ENCODE peak calls at places on chromosome 5, in four cellular contexts. U, Z, W and K are unnamed samples.

GRCh38 chr5:178502401-178503100 is 87.6 kb downstream of the COL23A1 start:
- DNase-seq in W (no peak), U (no peak), Z (no peak), K (no peak)

GRCh38 chr5:58849995-58850667 is 267.3 kb downstream of the RAB3C start:
- DNase-seq in U (peak), W (no peak), Z (peak), K (peak)

GRCh38 chr5:35230043-35230611 is at the start of gene PRLR:
- DNase-seq in W (no peak), U (peak), Z (no peak), K (no peak)

GRCh38 chr5:69364414-69364813 is 4.9 kb downstream of the AK6 start:
- DNase-seq in U (peak), W (peak), Z (peak), K (no peak)

GRCh38 chr5:155728857-155729683 is 597.9 kb upstream of the SGCD start:
- DNase-seq in Z (no peak), U (no peak), W (no peak), K (no peak)

GRCh38 chr5:17395516-17395915 is 102.5 kb upstream of the TAF11L2 start:
- DNase-seq in U (no peak), W (no peak), Z (no peak), K (no peak)

GRCh38 chr5:17910318-17910717 is 276.1 kb downstream of the TAF11L14 start:
- DNase-seq in Z (no peak), W (no peak), U (no peak), K (no peak)

GRCh38 chr5:172866802-172867748 is 33.0 kb downstream of the ERGIC1 start:
- DNase-seq in W (no peak), Z (no peak), U (no peak), K (no peak)

GRCh38 chr5:161924270-161924669 is 76.3 kb downstream of the GABRA1 start:
- DNase-seq in W (no peak), U (no peak), Z (no peak), K (no peak)

GRCh38 chr5:97063276-97063675 is 79.1 kb downstream of the LIX1 start:
- DNase-seq in W (no peak), Z (no peak), U (no peak), K (no peak)

GRCh38 chr5:14396071-14396470 is 185.5 kb upstream of the OTULINL start:
- DNase-seq in Z (no peak), W (no peak), U (no peak), K (no peak)

GRCh38 chr5:73661753-73662152 is 35.8 kb downstream of the ARHGEF28 start:
- DNase-seq in Z (no peak), U (no peak), W (no peak), K (no peak)

GRCh38 chr5:174309131-174309845 is 263.8 kb downstream of the NSG2 start:
- DNase-seq in Z (no peak), W (no peak), U (no peak), K (no peak)

GRCh38 chr5:56523779-56524178 is 290.6 kb upstream of the ANKRD55 start:
- DNase-seq in Z (no peak), U (no peak), W (no peak), K (no peak)

GRCh38 chr5:34005211-34005610 is 2.6 kb downstream of the AMACR start:
- DNase-seq in Z (no peak), W (no peak), U (no peak), K (no peak)

GRCh38 chr5:52024363-52024762 is 641.1 kb downstream of the ISL1 start:
- DNase-seq in U (peak), W (no peak), Z (no peak), K (no peak)

GRCh38 chr5:1013948-1014301 is 5.3 kb downstream of the NKD2 start:
- DNase-seq in Z (no peak), W (no peak), U (no peak), K (no peak)

DNA sequence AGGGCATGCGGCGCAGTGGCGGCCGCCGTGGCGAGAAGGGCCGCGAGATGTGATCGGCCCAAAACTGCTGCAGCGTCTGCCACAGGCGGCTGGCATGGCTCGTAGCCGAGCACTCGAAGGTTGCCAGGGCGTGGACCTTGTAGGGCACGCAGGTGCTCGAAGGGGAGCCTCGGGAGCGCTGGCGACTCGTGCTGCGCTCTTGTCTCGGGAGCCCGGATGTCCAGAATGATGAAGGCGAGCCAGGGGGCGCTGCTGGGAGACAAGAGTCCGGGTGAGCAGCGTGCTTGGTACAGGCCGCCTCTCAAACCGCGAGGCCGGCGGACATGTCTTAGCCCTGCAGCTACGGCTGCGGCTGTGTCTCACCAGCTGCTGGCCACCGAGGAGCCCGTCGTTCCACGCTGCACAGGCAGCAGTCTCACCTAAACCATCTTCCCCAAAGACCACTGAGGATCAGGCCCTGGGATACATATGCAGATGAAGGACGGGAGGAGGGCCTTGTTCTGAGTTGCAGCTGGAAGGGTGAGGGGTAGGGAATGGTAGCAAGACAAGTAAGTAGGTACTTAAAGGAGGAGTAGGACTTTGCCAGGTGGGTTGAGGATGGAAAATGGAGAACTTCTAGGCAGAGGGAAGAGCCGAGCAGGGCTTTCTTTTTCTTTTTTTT is 1.7 kb downstream of the CBY3 start:
- DNase-seq in W (peak), Z (no peak), U (no peak), K (peak)
- TF ChIP-seq ZNF274 in W (peak), Z (no peak), U (no peak), K (no peak)

GRCh38 chr5:101866473-101866872 is 429.6 kb downstream of the SLCO4C1 start:
- DNase-seq in U (no peak), Z (no peak), W (no peak), K (no peak)
- TF ChIP-seq YY1 in U (no peak), Z (no peak), W (no peak), K (no peak)

GRCh38 chr5:123814796-123815479 is 303.0 kb downstream of the CSNK1G3 start:
- DNase-seq in U (no peak), W (no peak), Z (no peak), K (no peak)
- TF ChIP-seq ZNF274 in U (no peak), W (no peak), Z (no peak), K (no peak)

DNA sequence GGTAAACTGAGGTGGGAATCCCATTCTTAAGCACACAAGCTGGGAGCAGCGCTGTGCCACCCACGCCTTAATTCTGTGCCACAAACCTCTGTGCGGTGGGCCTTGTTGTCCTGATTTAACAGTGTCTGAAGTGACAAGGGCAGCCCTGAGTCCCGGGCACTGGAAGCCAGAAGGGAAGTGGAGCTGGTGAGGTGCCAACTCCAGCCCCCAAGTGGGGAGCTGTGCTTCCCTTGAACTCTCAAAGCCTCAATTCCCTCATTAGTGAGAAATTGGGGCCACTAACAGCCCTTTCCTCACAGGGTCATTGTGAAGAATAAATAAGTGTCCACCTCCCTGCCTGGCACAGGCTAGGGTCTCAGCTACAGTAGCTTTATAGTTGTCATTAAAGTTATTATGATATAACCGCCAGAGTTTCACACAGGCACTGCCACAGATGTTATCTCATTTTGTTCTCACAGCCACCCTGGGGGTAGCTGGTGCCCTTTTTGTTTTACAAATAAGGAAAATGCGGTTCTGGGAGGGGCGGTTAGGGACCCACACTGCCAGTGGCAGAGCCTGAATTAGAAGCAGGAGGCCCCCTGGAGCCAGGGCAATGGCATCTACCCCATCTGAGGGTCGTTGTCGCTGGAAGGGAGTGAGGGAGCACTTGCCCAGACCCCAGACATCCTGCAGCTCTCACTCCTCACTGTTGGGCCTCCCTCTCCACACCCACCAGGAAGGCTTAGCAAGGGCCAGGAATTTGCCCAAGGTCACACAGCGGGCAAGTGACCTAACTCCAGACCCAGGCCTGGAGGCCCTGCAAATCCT is 2.1 kb upstream of the TLX3 start:
- DNase-seq in U (no peak), Z (no peak), W (no peak), K (no peak)
- TF ChIP-seq YY1 in U (no peak), Z (no peak), W (no peak), K (no peak)

DNA sequence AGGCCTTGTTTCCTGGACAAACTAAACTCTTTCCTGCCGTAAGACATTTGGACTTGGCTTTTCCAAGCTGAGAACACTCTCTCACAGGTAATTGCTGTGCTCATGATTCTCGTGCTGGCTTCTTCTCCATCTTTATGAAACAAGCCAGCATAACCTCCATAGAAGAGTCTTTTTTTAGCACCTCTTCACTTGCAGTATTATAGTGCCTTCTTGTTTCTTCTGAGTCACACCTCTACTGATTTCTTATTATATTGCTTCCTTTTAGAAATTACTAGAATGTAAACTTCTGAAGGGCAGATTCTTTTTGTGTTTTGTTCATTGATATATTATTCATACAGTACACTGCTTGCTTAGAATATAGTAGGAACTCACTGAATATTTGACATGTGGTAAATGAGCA is 456.6 kb upstream of the ZNF608 start:
- DNase-seq in W (no peak), Z (no peak), U (no peak), K (no peak)
- TF ChIP-seq ZNF274 in W (no peak), Z (no peak), U (no peak), K (no peak)

GRCh38 chr5:149129181-149129580 is 12.1 kb upstream of the ABLIM3 start:
- DNase-seq in W (no peak), U (no peak), Z (no peak), K (no peak)

GRCh38 chr5:149128023-149128875 is 13.0 kb upstream of the ABLIM3 start:
- DNase-seq in U (no peak), W (peak), Z (no peak), K (no peak)

GRCh38 chr5:149132474-149132873 is 8.8 kb upstream of the ABLIM3 start:
- DNase-seq in U (no peak), W (no peak), Z (no peak), K (no peak)

GRCh38 chr5:149130932-149131273 is 10.4 kb upstream of the ABLIM3 start:
- DNase-seq in W (no peak), Z (no peak), U (no peak), K (no peak)

DNA sequence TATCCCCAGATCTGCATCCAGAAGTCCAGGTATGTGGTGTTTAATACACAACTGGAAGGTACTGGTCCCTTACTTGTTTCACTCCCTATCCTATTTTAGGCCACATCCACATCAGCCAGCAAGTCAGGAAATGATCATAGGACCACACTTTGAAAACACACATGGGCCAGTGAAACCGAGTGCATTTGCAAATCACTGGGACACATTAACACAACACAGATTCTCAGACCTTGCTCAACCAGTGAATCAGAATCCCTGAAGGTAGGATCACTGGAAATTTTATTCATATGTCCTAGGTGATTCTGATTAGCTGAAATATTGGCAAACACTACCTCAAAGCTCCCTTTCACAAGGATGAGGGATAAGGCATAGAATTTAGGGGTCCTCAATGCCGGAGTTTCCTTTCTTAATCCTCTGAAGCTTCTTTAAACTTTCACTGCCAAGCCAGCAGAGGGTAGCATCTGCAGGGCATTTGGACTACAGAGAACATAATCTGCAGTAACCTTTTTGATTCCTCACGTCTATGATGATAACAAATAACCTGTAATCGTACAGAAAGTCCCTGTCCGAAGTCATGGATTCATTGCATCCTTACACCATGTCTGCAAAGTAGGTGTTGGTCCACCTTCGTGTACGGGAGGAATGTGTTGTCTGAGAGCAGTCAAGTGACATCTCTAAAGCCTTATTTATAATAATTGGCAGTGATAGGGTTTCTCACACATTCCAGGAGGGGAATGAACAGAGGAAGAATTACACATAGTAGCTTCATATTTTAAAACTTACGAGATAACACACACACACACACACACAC is 11.0 kb upstream of the ABLIM3 start:
- DNase-seq in W (no peak), U (no peak), Z (no peak), K (no peak)
- TF ChIP-seq YY1 in W (no peak), U (no peak), Z (no peak), K (no peak)

GRCh38 chr5:120599576-120599975 is 135.5 kb downstream of the PRR16 start:
- DNase-seq in W (no peak), Z (no peak), U (no peak), K (no peak)
- TF ChIP-seq ZNF274 in W (no peak), Z (no peak), U (no peak), K (no peak)